ENCODE peak calls at places on chromosomes 5 and 9, in ten cellular contexts. C is fibroblast of lung; G is adrenal gland; M is stomach; I is CD4-positive, CD25-positive, alpha-beta regulatory T cell; K is GM23338; P is uterus; J is neuronal stem cell; V is heart right ventricle; N is psoas muscle. Z is an unnamed sample.

GRCh38 chr5:180117378-180117725 is 45.8 kb upstream of the RNF130 start:
- DNase-seq in J (no peak), G (no peak), C (no peak), I (no peak), P (no peak), V (no peak), N (no peak), M (no peak), K (no peak), Z (no peak)

GRCh38 chr9:133306242-133307194 is 29.5 kb downstream of the SURF6 start:
- DNase-seq in K (no peak), M (no peak), J (no peak), G (peak; percentile 35), I (no peak), V (no peak), P (no peak), N (no peak), C (no peak), Z (no peak)

GRCh38 chr5:66329078-66329477 is 185.0 kb downstream of the SREK1 start:
- DNase-seq in P (no peak), C (no peak), G (no peak), V (no peak), K (no peak), N (no peak), M (no peak), I (no peak), J (no peak), Z (no peak)

GRCh38 chr9:99353408-99353807 is 131.3 kb downstream of the SEC61B start:
- DNase-seq in G (no peak), P (no peak), V (no peak), I (no peak), K (no peak), M (no peak), N (no peak), J (no peak), C (peak; percentile 83), Z (peak; percentile 73)

GRCh38 chr9:108142504-108143201 is 653.1 kb upstream of the KLF4 start:
- DNase-seq in K (peak; percentile 39), G (peak; percentile 90), P (peak; percentile 76), N (peak; percentile 92), C (peak; percentile 78), M (peak; percentile 55), I (no peak), V (peak; percentile 72), J (peak; percentile 79), Z (peak; percentile 86)

GRCh38 chr9:78777747-78778146 is 480.8 kb downstream of the PSAT1 start:
- DNase-seq in N (no peak), C (no peak), I (no peak), P (no peak), M (no peak), J (no peak), K (peak; percentile 65), G (no peak), V (no peak), Z (no peak)

GRCh38 chr5:39193553-39194465 is 25.6 kb downstream of the FYB1 start:
- DNase-seq in P (no peak), I (no peak), N (no peak), J (no peak), V (no peak), G (no peak), K (no peak), C (no peak), M (no peak), Z (no peak)

GRCh38 chr5:136769900-136770684 is 404.7 kb upstream of the TRPC7 start:
- DNase-seq in K (peak; percentile 94), M (peak; percentile 46), I (peak; percentile 11), G (peak; percentile 87), J (peak; percentile 64), P (peak; percentile 43), N (peak; percentile 67), V (peak; percentile 40), C (peak; percentile 52), Z (peak; percentile 59)

GRCh38 chr5:78495800-78496199 is 135.4 kb downstream of the SCAMP1 start:
- DNase-seq in N (no peak), V (no peak), I (no peak), C (peak; percentile 54), K (peak; percentile 79), M (no peak), P (no peak), G (no peak), J (no peak), Z (no peak)

GRCh38 chr5:41161271-41161670 is 52.1 kb downstream of the C6 start:
- DNase-seq in G (no peak), C (peak; percentile 60), N (no peak), I (no peak), P (no peak), V (no peak), M (no peak), K (no peak), J (no peak), Z (no peak)

GRCh38 chr5:179378116-179378440 is 32.8 kb upstream of the ADAMTS2 start:
- DNase-seq in I (no peak), M (no peak), N (no peak), P (no peak), J (no peak), V (no peak), G (peak; percentile 31), K (no peak), C (no peak), Z (no peak)

GRCh38 chr9:6412572-6413364 is at the start of gene UHRF2:
- DNase-seq in M (peak; percentile 99), J (peak; percentile 97), N (peak; percentile 99), V (peak; percentile 99), I (peak; percentile 97), K (peak; percentile 99), C (peak; percentile 96), G (peak; percentile 99), P (peak; percentile 99), Z (peak; percentile 99)

GRCh38 chr9:106376689-106377088 is 486.3 kb upstream of the ZNF462 start:
- DNase-seq in V (no peak), J (no peak), G (no peak), C (peak; percentile 8), I (no peak), P (no peak), N (no peak), K (no peak), M (no peak), Z (no peak)

GRCh38 chr5:55459572-55459971 is 75.2 kb downstream of the PLPP1 start:
- DNase-seq in M (no peak), J (no peak), K (peak; percentile 27), P (no peak), C (no peak), G (no peak), I (no peak), N (no peak), V (no peak), Z (no peak)

GRCh38 chr9:111644195-111644772 is 13.2 kb downstream of the DNAJC25 start:
- DNase-seq in P (no peak), I (no peak), G (no peak), M (no peak), C (no peak), J (no peak), K (no peak), N (no peak), V (no peak), Z (no peak)
- H3K4me1 ChIP-seq in P (peaks cover 6% of the 10 kb centered on the region), I (no peaks in the 10 kb centered on the region), G (peaks cover 21% of the 10 kb centered on the region), M (peaks cover 6% of the 10 kb centered on the region), C (no peaks in the 10 kb centered on the region), J (no peaks in the 10 kb centered on the region), K (no peaks in the 10 kb centered on the region), N (no peaks in the 10 kb centered on the region), V (no peaks in the 10 kb centered on the region), Z (no peaks in the 10 kb centered on the region)

GRCh38 chr5:142326480-142326938 is 1.7 kb upstream of the SPRY4 start:
- DNase-seq in V (no peak), J (no peak), M (no peak), K (no peak), N (no peak), I (no peak), G (no peak), P (no peak), C (no peak), Z (no peak)
- H3K4me1 ChIP-seq in V (peaks cover 9% of the 10 kb centered on the region), J (peaks cover 33% of the 10 kb centered on the region), M (peaks cover 49% of the 10 kb centered on the region), K (peaks cover 44% of the 10 kb centered on the region), N (peaks cover 19% of the 10 kb centered on the region), I (peaks cover 28% of the 10 kb centered on the region), G (peaks cover 6% of the 10 kb centered on the region), P (no peaks in the 10 kb centered on the region), C (peaks cover 22% of the 10 kb centered on the region), Z (no peaks in the 10 kb centered on the region)

GRCh38 chr5:151742870-151743294 is 15.5 kb downstream of the ATOX1 start:
- DNase-seq in C (peak; percentile 66), M (no peak), G (peak; percentile 79), N (peak; percentile 59), I (no peak), V (peak; percentile 35), J (peak; percentile 49), P (peak; percentile 67), K (peak; percentile 89), Z (no peak)
- H3K4me1 ChIP-seq in C (peaks cover 35% of the 10 kb centered on the region), M (peaks cover 34% of the 10 kb centered on the region), G (peaks cover 26% of the 10 kb centered on the region), N (peaks cover 18% of the 10 kb centered on the region), I (peaks cover 35% of the 10 kb centered on the region), V (no peaks in the 10 kb centered on the region), J (peaks cover 5% of the 10 kb centered on the region), P (peaks cover 4% of the 10 kb centered on the region), K (peaks cover 10% of the 10 kb centered on the region), Z (no peaks in the 10 kb centered on the region)

GRCh38 chr9:121363586-121363961 is 6.5 kb downstream of the STOM start:
- DNase-seq in J (no peak), C (no peak), G (no peak), V (no peak), M (no peak), N (no peak), K (no peak), I (no peak), P (no peak), Z (no peak)
- H3K4me1 ChIP-seq in J (peaks cover 3% of the 10 kb centered on the region), C (peaks cover 30% of the 10 kb centered on the region), G (peaks cover 59% of the 10 kb centered on the region), V (peaks cover 14% of the 10 kb centered on the region), M (peaks cover 99% of the 10 kb centered on the region), N (peaks cover 88% of the 10 kb centered on the region), K (peaks cover 15% of the 10 kb centered on the region), I (peaks cover 16% of the 10 kb centered on the region), P (peaks cover 28% of the 10 kb centered on the region), Z (peaks cover 7% of the 10 kb centered on the region)

GRCh38 chr9:91890662-91891061 is 59.4 kb downstream of the ROR2 start:
- DNase-seq in K (no peak), J (no peak), C (no peak), M (no peak), V (no peak), P (no peak), I (no peak), N (no peak), G (no peak), Z (no peak)

GRCh38 chr9:91886433-91887031 is 63.5 kb downstream of the ROR2 start:
- DNase-seq in G (no peak), J (peak; percentile 29), N (no peak), C (no peak), V (no peak), I (no peak), P (no peak), K (peak; percentile 63), M (no peak), Z (no peak)

GRCh38 chr9:91891915-91892314 is 58.1 kb downstream of the ROR2 start:
- DNase-seq in P (no peak), J (no peak), C (no peak), N (no peak), I (no peak), G (no peak), V (no peak), K (no peak), M (no peak), Z (no peak)

GRCh38 chr9:91885746-91886432 is 64.1 kb downstream of the ROR2 start:
- DNase-seq in K (no peak), M (no peak), P (no peak), G (no peak), C (no peak), V (no peak), N (no peak), J (no peak), I (no peak), Z (no peak)

GRCh38 chr9:91889161-91889560 is 60.9 kb downstream of the ROR2 start:
- DNase-seq in I (no peak), M (no peak), P (no peak), N (no peak), V (no peak), G (no peak), K (no peak), J (no peak), C (no peak), Z (no peak)
- H3K4me1 ChIP-seq in I (no peaks in the 10 kb centered on the region), M (peaks cover 86% of the 10 kb centered on the region), P (peaks cover 6% of the 10 kb centered on the region), N (no peaks in the 10 kb centered on the region), V (no peaks in the 10 kb centered on the region), G (no peaks in the 10 kb centered on the region), K (peaks cover 41% of the 10 kb centered on the region), J (peaks cover 22% of the 10 kb centered on the region), C (peaks cover 7% of the 10 kb centered on the region), Z (no peaks in the 10 kb centered on the region)